ENCODE peak calls at places on chromosomes 1 and 21, in six cellular contexts. J is GM12878, F is GM12891, N is K562, L is H1, W is HepG2. K is an unnamed sample.

GRCh38 chr1:15802234-15802965 is 5.0 kb downstream of the UQCRHL start:
- DNase-seq in L (no peak), J (no peak), F (no peak), W (no peak), N (no peak), K (no peak)

GRCh38 chr1:186775881-186776560 is 52.7 kb upstream of the PLA2G4A start:
- DNase-seq in F (no peak), L (no peak), J (no peak), W (no peak), N (no peak), K (no peak)

GRCh38 chr21:15749868-15750174 is 20.0 kb downstream of the USP25 start:
- DNase-seq in J (no peak), L (no peak), W (no peak), F (no peak), N (peak), K (no peak)

GRCh38 chr1:240092301-240093119 is 827 bp downstream of the FMN2 start:
- DNase-seq in W (no peak), L (peak), F (peak), N (no peak), J (no peak), K (peak)

GRCh38 chr1:77511440-77511840 is 171.0 kb downstream of the ZZZ3 start:
- DNase-seq in N (no peak), J (no peak), W (no peak), F (no peak), L (no peak), K (no peak)

GRCh38 chr1:93964777-93965200 is 55.6 kb upstream of the GCLM start:
- DNase-seq in W (peak), F (no peak), N (peak), L (no peak), J (peak), K (no peak)

GRCh38 chr1:41682845-41683630 is 198.6 kb upstream of the EDN2 start:
- DNase-seq in L (no peak), W (no peak), N (no peak), J (no peak), F (no peak), K (no peak)

GRCh38 chr1:103529746-103530145 is 4.2 kb downstream of the RNPC3 start:
- DNase-seq in W (no peak), F (no peak), L (no peak), J (no peak), N (peak), K (no peak)

GRCh38 chr1:224543453-224543852 is 72.7 kb upstream of the CNIH3 start:
- DNase-seq in W (no peak), F (no peak), N (no peak), L (no peak), J (no peak), K (no peak)

GRCh38 chr1:226778657-226779058 is 39.6 kb upstream of the ITPKB start:
- DNase-seq in W (no peak), N (no peak), L (no peak), F (no peak), J (no peak), K (no peak)

GRCh38 chr1:204842892-204843291 is 27.8 kb upstream of the NFASC start:
- DNase-seq in L (no peak), W (no peak), J (no peak), F (no peak), N (no peak), K (no peak)

GRCh38 chr1:242523968-242524570 is 428 bp downstream of the PLD5 start:
- DNase-seq in F (no peak), J (no peak), L (peak), N (peak), W (no peak), K (peak)

GRCh38 chr1:97270508-97271307 is 549.1 kb downstream of the PTBP2 start:
- DNase-seq in L (no peak), N (no peak), J (no peak), F (no peak), W (no peak), K (no peak)

GRCh38 chr1:12180903-12181302 is 14.1 kb downstream of the TNFRSF1B start:
- DNase-seq in L (no peak), J (no peak), W (no peak), N (no peak), F (no peak), K (no peak)

GRCh38 chr1:35264861-35265260 is 3.6 kb upstream of the ZMYM4 start:
- DNase-seq in J (no peak), N (no peak), F (no peak), L (no peak), W (peak), K (no peak)

GRCh38 chr1:95407864-95408291 is 173.9 kb downstream of the RWDD3 start:
- DNase-seq in N (no peak), W (no peak), J (no peak), L (peak), F (no peak), K (no peak)

GRCh38 chr1:1984560-1985070 is 19.0 kb downstream of the CFAP74 start:
- DNase-seq in J (no peak), L (no peak), W (no peak), F (no peak), N (no peak), K (no peak)

GRCh38 chr1:109557520-109557919 is 9.1 kb downstream of the GNAI3 start:
- DNase-seq in L (no peak), N (peak), J (no peak), F (no peak), W (no peak), K (no peak)

GRCh38 chr1:151294748-151295462 is 12.8 kb downstream of the ZNF687 start:
- DNase-seq in L (no peak), N (no peak), J (no peak), W (no peak), F (no peak), K (no peak)

GRCh38 chr1:154442006-154442740 is 37.0 kb downstream of the IL6R start:
- DNase-seq in L (peak), J (no peak), N (peak), W (no peak), F (no peak), K (no peak)

GRCh38 chr1:171251042-171251740 is 2.9 kb downstream of the FMO1 start:
- DNase-seq in N (peak), J (no peak), L (peak), F (no peak), W (no peak), K (no peak)

GRCh38 chr1:29852248-29852647 is 615.9 kb downstream of the PTPRU start:
- DNase-seq in L (no peak), W (no peak), N (no peak), F (no peak), J (no peak), K (no peak)

GRCh38 chr1:22296701-22297591 is 154.0 kb upstream of the WNT4 start:
- DNase-seq in F (no peak), L (peak), J (no peak), W (no peak), N (peak), K (peak)

GRCh38 chr1:32151319-32151787 is 28.1 kb upstream of the TXLNA start:
- DNase-seq in L (no peak), F (no peak), W (no peak), J (no peak), N (no peak), K (no peak)

GRCh38 chr21:33261635-33262034 is 4.5 kb upstream of the IL10RB start:
- DNase-seq in N (no peak), J (no peak), W (no peak), F (no peak), L (no peak), K (no peak)

GRCh38 chr21:41597811-41598231 is 89.9 kb upstream of the TMPRSS2 start:
- DNase-seq in F (no peak), N (no peak), J (no peak), L (no peak), W (no peak), K (no peak)

GRCh38 chr21:45015469-45015860 is 58.9 kb upstream of the ADARB1 start:
- DNase-seq in N (no peak), J (no peak), L (no peak), F (no peak), W (no peak), K (no peak)

GRCh38 chr1:12167493-12168429 is 970 bp downstream of the TNFRSF1B start:
- DNase-seq in W (no peak), J (no peak), N (peak), L (no peak), F (no peak), K (no peak)

GRCh38 chr1:184035719-184036516 is 1.6 kb downstream of the COLGALT2 start:
- DNase-seq in J (no peak), N (peak), L (no peak), F (no peak), W (peak), K (no peak)

GRCh38 chr1:39205102-39205780 is 746 bp downstream of the MACF1 start:
- DNase-seq in L (no peak), J (no peak), F (no peak), W (no peak), N (peak), K (no peak)

GRCh38 chr1:43464840-43465693 is 11.3 kb upstream of the HYI start:
- DNase-seq in W (peak), N (no peak), F (no peak), L (no peak), J (no peak), K (no peak)

GRCh38 chr1:43468403-43468802 is 14.7 kb upstream of the HYI start:
- DNase-seq in N (no peak), L (no peak), J (no peak), W (no peak), F (no peak), K (no peak)

GRCh38 chr1:43465694-43466152 is 12.0 kb upstream of the HYI start:
- DNase-seq in F (no peak), N (no peak), L (no peak), J (no peak), W (peak), K (no peak)

GRCh38 chr1:43463461-43463860 is 9.7 kb upstream of the HYI start:
- DNase-seq in W (no peak), L (no peak), F (no peak), N (no peak), J (no peak), K (no peak)

GRCh38 chr1:43466403-43466802 is 12.7 kb upstream of the HYI start:
- DNase-seq in L (no peak), N (no peak), F (no peak), W (no peak), J (no peak), K (no peak)
- TF ChIP-seq TAF1 in L (no peak), N (no peak), F (no peak), W (no peak), J (no peak), K (no peak)

GRCh38 chr1:69315823-69316222 is 251.9 kb upstream of the LRRC7 start:
- DNase-seq in W (no peak), N (no peak), J (no peak), F (no peak), L (no peak), K (no peak)
- TF ChIP-seq POLR2A in W (no peak), N (no peak), J (no peak), F (no peak), L (no peak), K (no peak)

GRCh38 chr1:25566186-25566729 is 22.9 kb downstream of the LDLRAP1 start:
- DNase-seq in N (no peak), W (no peak), F (no peak), J (no peak), L (no peak), K (no peak)
- TF ChIP-seq POLR2AphosphoS5 in N (no peak), W (no peak), F (no peak), J (no peak), L (no peak), K (no peak)

DNA sequence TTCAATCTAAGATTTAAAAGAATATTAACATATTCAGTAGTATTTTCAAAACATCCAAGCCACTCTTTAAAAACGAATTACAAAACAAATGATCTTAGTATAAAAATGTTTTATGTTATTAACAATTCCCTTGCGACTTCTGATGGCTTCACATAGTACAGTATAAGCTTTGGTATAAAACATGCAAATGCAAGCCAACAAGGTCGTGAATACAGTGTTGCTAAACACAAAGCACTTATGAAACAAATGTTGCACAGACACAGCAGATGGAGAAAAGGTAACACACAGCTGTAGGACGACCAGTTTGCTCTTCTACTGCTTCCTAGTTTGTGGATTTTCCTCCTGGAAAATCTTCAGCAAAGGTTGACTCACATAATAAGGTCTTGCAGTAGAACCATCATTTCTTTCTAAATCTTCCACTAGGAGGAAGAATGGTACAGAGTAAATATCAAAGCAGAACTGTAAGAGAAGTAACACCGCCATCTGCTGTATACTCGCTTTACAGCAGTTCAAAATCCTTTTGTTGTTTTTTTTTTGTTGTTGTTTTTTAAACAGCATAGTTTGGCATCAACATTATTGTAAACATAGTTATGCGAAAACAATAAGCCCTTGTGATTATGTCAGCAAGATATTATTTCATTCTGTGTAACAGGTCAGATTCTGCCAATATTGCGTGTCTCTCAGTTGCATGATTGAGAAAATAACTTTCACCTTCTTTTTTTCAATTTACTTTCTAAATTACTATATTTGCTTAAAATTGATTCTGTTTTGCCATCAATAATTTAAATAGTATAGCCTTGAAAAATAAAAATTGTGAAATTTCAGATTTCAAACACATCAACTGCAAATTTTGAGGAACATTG is 69.5 kb downstream of the LHX8 start:
- DNase-seq in F (peak), W (peak), J (peak), L (no peak), N (peak), K (no peak)
- TF ChIP-seq TAF1 in F (no peak), W (no peak), J (no peak), L (no peak), N (no peak), K (no peak)

GRCh38 chr1:37722181-37723071 is 30.1 kb downstream of the CDCA8 start:
- DNase-seq in W (no peak), J (no peak), L (no peak), F (no peak), N (no peak), K (no peak)

GRCh38 chr1:37721565-37721964 is 29.2 kb downstream of the CDCA8 start:
- DNase-seq in F (no peak), L (no peak), W (no peak), J (no peak), N (no peak), K (no peak)

GRCh38 chr1:37719572-37720195 is 27.4 kb downstream of the CDCA8 start:
- DNase-seq in N (peak), W (no peak), J (no peak), L (no peak), F (no peak), K (no peak)

GRCh38 chr1:37718901-37719571 is 26.7 kb downstream of the CDCA8 start:
- DNase-seq in J (no peak), F (no peak), W (no peak), L (no peak), N (no peak), K (no peak)

GRCh38 chr1:37720231-37721130 is 28.2 kb downstream of the CDCA8 start:
- DNase-seq in F (no peak), L (no peak), N (no peak), J (no peak), W (no peak), K (no peak)
- TF ChIP-seq POLR2A in F (no peak), L (no peak), N (no peak), J (no peak), W (no peak), K (no peak)

GRCh38 chr1:201481761-201482493 is 12.9 kb upstream of the PHLDA3 start:
- DNase-seq in L (peak), F (peak), W (peak), N (peak), J (peak), K (peak)

GRCh38 chr1:201479331-201479730 is 10.3 kb upstream of the PHLDA3 start:
- DNase-seq in W (no peak), L (no peak), F (no peak), N (no peak), J (no peak), K (no peak)

GRCh38 chr1:201481004-201481380 is 12.0 kb upstream of the PHLDA3 start:
- DNase-seq in J (no peak), L (peak), W (no peak), N (no peak), F (no peak), K (no peak)

GRCh38 chr1:201482755-201483154 is 13.8 kb upstream of the PHLDA3 start:
- DNase-seq in W (no peak), L (no peak), J (no peak), N (no peak), F (no peak), K (peak)

DNA sequence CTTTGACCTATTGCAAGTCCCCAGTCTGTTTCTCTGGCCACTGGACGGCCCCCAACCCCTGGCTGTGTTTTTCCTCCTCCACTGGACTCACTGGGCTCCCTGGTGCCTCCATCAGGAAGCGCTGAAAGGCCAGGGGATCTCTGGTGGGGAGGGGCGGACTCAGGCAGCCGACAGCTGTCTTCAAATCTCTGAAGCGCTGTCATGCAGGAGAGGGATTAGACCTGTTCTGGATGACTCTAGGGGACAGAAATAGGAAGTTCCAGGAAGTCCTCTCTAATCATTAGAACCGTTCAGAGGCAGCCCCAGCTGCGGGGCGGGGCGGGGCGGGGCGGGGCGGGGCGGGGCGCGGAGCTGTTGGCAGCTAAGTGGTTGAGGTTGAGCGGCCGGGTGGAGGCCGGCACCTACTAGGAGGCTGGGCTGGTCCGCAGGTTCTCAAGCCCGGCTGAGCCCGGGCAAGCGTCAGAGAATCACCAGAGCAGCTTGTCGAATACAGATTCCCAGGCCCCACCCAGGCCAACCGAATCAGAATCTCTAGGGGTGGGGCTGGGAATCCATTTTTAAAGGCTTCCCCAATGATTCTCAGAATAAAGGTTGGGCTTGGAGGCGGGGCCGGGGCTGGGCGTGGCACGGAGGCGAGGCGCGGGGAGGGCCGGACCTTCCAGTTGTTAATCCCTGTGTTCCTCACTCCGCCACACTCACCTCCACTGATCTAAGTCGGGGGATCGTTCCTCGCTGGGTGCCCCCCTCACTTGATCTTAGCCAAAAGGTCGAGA is 11.4 kb upstream of the PHLDA3 start:
- DNase-seq in N (peak), W (peak), F (peak), L (peak), J (no peak), K (peak)
- TF ChIP-seq POLR2AphosphoS5 in N (peak), W (no peak), F (no peak), L (no peak), J (no peak), K (no peak)

GRCh38 chr1:168483531-168483930 is 60.3 kb downstream of the XCL2 start:
- DNase-seq in N (no peak), J (no peak), F (no peak), W (no peak), L (no peak), K (no peak)
- TF ChIP-seq TAF1 in N (no peak), J (no peak), F (no peak), W (no peak), L (no peak), K (no peak)

DNA sequence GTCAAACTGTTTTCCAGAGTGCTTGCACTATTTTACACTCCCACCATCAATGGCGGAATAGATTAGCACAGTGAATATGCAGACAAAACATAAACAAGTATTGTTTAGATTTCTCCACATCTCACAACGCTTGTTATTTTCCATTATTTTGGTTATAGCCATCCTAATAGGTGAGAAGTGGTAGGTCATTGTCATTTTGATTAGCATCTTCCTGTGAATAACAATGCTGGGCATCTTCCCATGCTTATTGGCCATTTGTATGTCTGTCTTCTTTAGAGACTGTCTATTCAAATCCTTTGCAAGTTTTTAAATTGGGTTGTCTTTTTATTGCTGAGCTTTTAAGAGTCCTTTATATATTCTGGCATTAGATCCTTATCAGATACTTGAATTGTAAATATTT is 54.7 kb downstream of the LRRC71 start:
- DNase-seq in L (no peak), N (no peak), F (no peak), J (no peak), W (no peak), K (no peak)
- TF ChIP-seq POLR2A in L (no peak), N (no peak), F (no peak), J (no peak), W (no peak), K (no peak)

GRCh38 chr1:40393173-40393572 is 19.6 kb downstream of the SMAP2 start:
- DNase-seq in L (no peak), J (no peak), F (no peak), N (no peak), W (no peak), K (no peak)
- TF ChIP-seq POLR2AphosphoS5 in L (no peak), J (no peak), F (peak), N (no peak), W (no peak), K (peak)

K was measured in GM12892.